ENCODE peak calls at places on chromosomes 16 and 17, in six cellular contexts. B is memory B cell, L is fibroblast of lung, X is AG10803, W is GM19239, C is Kasumi-1. F is an unnamed sample.

GRCh38 chr17:78921437-78921971 is 3.7 kb downstream of the TIMP2 start:
- DNase-seq in L (no peak), X (peak; percentile 49), W (no peak), B (no peak), C (no peak), F (no peak)

GRCh38 chr16:30353438-30354129 is 1.5 kb downstream of the CD2BP2 start:
- DNase-seq in W (no peak), B (no peak), C (no peak), L (no peak), X (no peak), F (no peak)

GRCh38 chr17:19457830-19458271 is 46.8 kb downstream of the RNF112 start:
- DNase-seq in C (no peak), X (no peak), W (no peak), L (no peak), B (no peak), F (no peak)

GRCh38 chr17:14101976-14102375 is 32.7 kb downstream of the COX10 start:
- DNase-seq in W (no peak), C (no peak), L (no peak), B (no peak), X (no peak), F (no peak)

GRCh38 chr16:85187002-85187401 is 74.7 kb upstream of the CIBAR2 start:
- DNase-seq in L (peak; percentile 84), C (no peak), B (no peak), W (no peak), X (peak; percentile 82), F (no peak)

GRCh38 chr17:15260376-15261062 is 4.6 kb downstream of the PMP22 start:
- DNase-seq in X (peak; percentile 89), L (peak; percentile 89), C (peak; percentile 25), B (peak; percentile 20), W (peak; percentile 43), F (peak; percentile 57)

GRCh38 chr16:29789775-29790182 is 772 bp upstream of the KIF22 start:
- DNase-seq in C (no peak), L (no peak), X (no peak), W (no peak), B (no peak), F (no peak)

GRCh38 chr17:16911141-16911937 is 60.6 kb downstream of the TNFRSF13B start:
- DNase-seq in W (no peak), X (no peak), C (no peak), B (no peak), L (peak; percentile 51), F (no peak)

GRCh38 chr17:29683481-29683880 is 60.8 kb upstream of the CORO6 start:
- DNase-seq in L (no peak), W (no peak), C (no peak), B (no peak), X (no peak), F (no peak)

GRCh38 chr16:28210979-28211505 is 723 bp downstream of the XPO6 start:
- DNase-seq in B (peak; percentile 41), W (no peak), X (peak; percentile 77), L (peak; percentile 69), C (peak; percentile 5), F (peak; percentile 46)

GRCh38 chr17:4946312-4946976 is 1.9 kb downstream of the PFN1 start:
- DNase-seq in X (no peak), L (no peak), W (no peak), C (no peak), B (no peak), F (no peak)

GRCh38 chr16:50208460-50208931 is 55.4 kb downstream of the TENT4B start:
- DNase-seq in B (no peak), W (no peak), X (peak; percentile 55), L (peak; percentile 65), C (no peak), F (no peak)

GRCh38 chr16:11836653-11837244 is 14.6 kb downstream of the RSL1D1 start:
- DNase-seq in W (no peak), B (no peak), X (peak; percentile 77), C (no peak), L (peak; percentile 94), F (no peak)

GRCh38 chr16:8663192-8664089 is 11.0 kb upstream of the ABAT start:
- DNase-seq in B (no peak), C (no peak), X (no peak), W (no peak), L (no peak), F (no peak)

GRCh38 chr17:19728114-19728495 is 11.7 kb upstream of the SLC47A2 start:
- DNase-seq in L (peak; percentile 50), C (no peak), W (no peak), X (peak; percentile 97), B (no peak), F (no peak)

GRCh38 chr16:10616744-10617640 is 36.6 kb upstream of the EMP2 start:
- DNase-seq in X (peak; percentile 69), C (no peak), W (no peak), L (peak; percentile 69), B (no peak), F (no peak)

GRCh38 chr17:76585649-76586593 is at the start of gene ST6GALNAC2:
- DNase-seq in C (no peak), B (peak; percentile 51), X (peak; percentile 29), L (peak; percentile 40), W (no peak), F (peak; percentile 24)

GRCh38 chr17:59810894-59811153 is 81.9 kb downstream of the TUBD1 start:
- DNase-seq in L (peak; percentile 86), B (no peak), X (peak; percentile 87), C (no peak), W (no peak), F (no peak)

GRCh38 chr17:79960788-79961522 is 74.7 kb downstream of the TBC1D16 start:
- DNase-seq in B (no peak), W (no peak), X (no peak), C (no peak), L (peak; percentile 26), F (no peak)

GRCh38 chr16:86910821-86911220 is 332.5 kb downstream of the FOXL1 start:
- DNase-seq in B (no peak), L (no peak), W (no peak), C (no peak), X (no peak), F (no peak)

GRCh38 chr17:36850794-36851193 is 86.5 kb upstream of the LHX1 start:
- DNase-seq in W (no peak), L (peak; percentile 82), C (no peak), B (no peak), X (peak; percentile 47), F (no peak)

GRCh38 chr17:80948961-80949450 is 42.6 kb upstream of the CHMP6 start:
- DNase-seq in W (no peak), C (no peak), B (no peak), X (no peak), L (no peak), F (no peak)

GRCh38 chr17:57612202-57613071 is 132.7 kb downstream of the CCDC182 start:
- DNase-seq in W (no peak), C (no peak), X (no peak), L (no peak), B (no peak), F (no peak)

GRCh38 chr16:57985204-57986121 is 14.5 kb upstream of the CNGB1 start:
- DNase-seq in X (no peak), W (no peak), B (no peak), C (no peak), L (no peak), F (no peak)

GRCh38 chr16:311725-312124 is 28.8 kb downstream of the PDIA2 start:
- DNase-seq in L (no peak), C (no peak), W (no peak), X (no peak), B (no peak), F (no peak)

GRCh38 chr16:51057102-51057793 is 93.8 kb downstream of the SALL1 start:
- DNase-seq in B (no peak), L (no peak), X (no peak), W (no peak), C (no peak), F (no peak)

GRCh38 chr16:83675136-83675535 is 132.6 kb upstream of the HSBP1 start:
- DNase-seq in X (peak; percentile 25), B (no peak), L (no peak), W (no peak), C (no peak), F (no peak)

GRCh38 chr16:88530051-88530857 is 39.9 kb upstream of the ZC3H18 start:
- DNase-seq in B (no peak), W (no peak), X (no peak), L (no peak), C (no peak), F (no peak)

GRCh38 chr16:58459344-58460218 is 40.4 kb upstream of the NDRG4 start:
- DNase-seq in X (no peak), L (peak; percentile 81), B (no peak), W (no peak), C (no peak), F (peak; percentile 37)

GRCh38 chr16:47712276-47713224 is 251.4 kb downstream of the PHKB start:
- DNase-seq in L (peak; percentile 47), B (no peak), W (no peak), X (no peak), C (no peak), F (no peak)

GRCh38 chr16:10530685-10531084 is 49.7 kb downstream of the EMP2 start:
- DNase-seq in B (no peak), W (no peak), X (no peak), L (no peak), C (no peak), F (no peak)

F was measured in stimulated activated naive B cell treated with anti-CD40 and anti-IgM and Interleukin-4, amounts not matched to agents 10 μg/mL and 1 μg/mL and 100 μg/mL, for 72 hours.